ENCODE peak calls at places on chromosomes 5 and 9, in four cellular contexts. One of them, this sample, is unnamed.

GRCh38 chr5:110045153-110045552 is 355.4 kb downstream of the MAN2A1 start:
- DNase-seq in GM06990: no peak
- DNase-seq in GM23338: peak; percentile 51
- DNase-seq in AG10803: peak; percentile 46
- DNase-seq in this sample: peak; percentile 2

GRCh38 chr5:68178579-68178978 is 37.0 kb upstream of the PIK3R1 start:
- DNase-seq in GM23338: no peak
- DNase-seq in AG10803: no peak
- DNase-seq in GM06990: no peak
- DNase-seq in this sample: peak; percentile 11

GRCh38 chr9:113650207-113651131 is 186.9 kb downstream of the RGS3 start:
- DNase-seq in GM06990: no peak
- DNase-seq in AG10803: peak; percentile 73
- DNase-seq in GM23338: peak; percentile 59
- DNase-seq in this sample: peak; percentile 31

GRCh38 chr5:159181152-159181551 is 28.2 kb downstream of the RNF145 start:
- DNase-seq in GM23338: no peak
- DNase-seq in GM06990: peak; percentile 46
- DNase-seq in AG10803: peak; percentile 32
- DNase-seq in this sample: no peak

GRCh38 chr5:41748631-41749030 is 121.6 kb downstream of the OXCT1 start:
- DNase-seq in AG10803: no peak
- DNase-seq in GM23338: no peak
- DNase-seq in GM06990: peak; percentile 48
- DNase-seq in this sample: peak; percentile 57

GRCh38 chr5:174599992-174600391 is 124.4 kb upstream of the MSX2 start:
- DNase-seq in AG10803: no peak
- DNase-seq in GM23338: peak; percentile 73
- DNase-seq in GM06990: no peak
- DNase-seq in this sample: no peak

GRCh38 chr5:127938746-127939145 is 144.8 kb upstream of the SLC12A2 start:
- DNase-seq in AG10803: no peak
- DNase-seq in GM06990: no peak
- DNase-seq in GM23338: no peak
- DNase-seq in this sample: no peak

GRCh38 chr5:164636456-164636855 is 1131.0 kb downstream of the MAT2B start:
- DNase-seq in GM23338: no peak
- DNase-seq in AG10803: no peak
- DNase-seq in GM06990: no peak
- DNase-seq in this sample: no peak

GRCh38 chr9:93620041-93620506 is 43.7 kb downstream of the PHF2 start:
- DNase-seq in GM06990: no peak
- DNase-seq in AG10803: no peak
- DNase-seq in GM23338: peak; percentile 55
- DNase-seq in this sample: no peak

GRCh38 chr5:136082390-136083193 is 50.1 kb upstream of the SMAD5 start:
- DNase-seq in AG10803: peak; percentile 72
- DNase-seq in GM06990: peak; percentile 21
- DNase-seq in GM23338: peak; percentile 86
- DNase-seq in this sample: peak; percentile 84

GRCh38 chr5:180860273-180860886 is 696 bp downstream of the ZFP62 start:
- DNase-seq in AG10803: peak; percentile 38
- DNase-seq in GM06990: peak; percentile 80
- DNase-seq in GM23338: peak; percentile 84
- DNase-seq in this sample: no peak

GRCh38 chr9:21031091-21031817 is at the start of gene HACD4:
- DNase-seq in GM23338: peak; percentile 82
- DNase-seq in AG10803: peak; percentile 36
- DNase-seq in GM06990: peak; percentile 83
- DNase-seq in this sample: peak; percentile 38

GRCh38 chr5:73218552-73219171 is 45.7 kb downstream of the TMEM174 start:
- DNase-seq in AG10803: peak; percentile 72
- DNase-seq in GM23338: peak; percentile 69
- DNase-seq in GM06990: no peak
- DNase-seq in this sample: peak; percentile 63

GRCh38 chr9:71820516-71820915 is 52.2 kb upstream of the CEMIP2 start:
- DNase-seq in GM06990: no peak
- DNase-seq in AG10803: peak; percentile 85
- DNase-seq in GM23338: no peak
- DNase-seq in this sample: peak; percentile 8

GRCh38 chr9:77847626-77848025 is 184.0 kb downstream of the GNAQ start:
- DNase-seq in AG10803: no peak
- DNase-seq in GM23338: no peak
- DNase-seq in GM06990: no peak
- DNase-seq in this sample: no peak

GRCh38 chr9:115115924-115116323 is 2.0 kb downstream of the TNC start:
- DNase-seq in AG10803: peak; percentile 78
- DNase-seq in GM06990: no peak
- DNase-seq in GM23338: no peak
- DNase-seq in this sample: peak; percentile 47

GRCh38 chr9:91312717-91313325 is 48.9 kb downstream of the AUH start:
- DNase-seq in GM06990: no peak
- DNase-seq in GM23338: no peak
- DNase-seq in AG10803: no peak
- DNase-seq in this sample: no peak

GRCh38 chr5:179700401-179700918 is 1.7 kb downstream of the CANX start:
- DNase-seq in GM06990: no peak
- DNase-seq in GM23338: peak; percentile 23
- DNase-seq in AG10803: no peak
- DNase-seq in this sample: no peak

GRCh38 chr5:58944221-58944620 is 361.3 kb downstream of the RAB3C start:
- DNase-seq in GM06990: no peak
- DNase-seq in AG10803: peak; percentile 7
- DNase-seq in GM23338: no peak
- DNase-seq in this sample: no peak

GRCh38 chr5:161745392-161745791 is 59.9 kb downstream of the GABRA6 start:
- DNase-seq in GM06990: no peak
- DNase-seq in GM23338: no peak
- DNase-seq in AG10803: no peak
- DNase-seq in this sample: no peak
- H3K4me3 ChIP-seq in GM06990: no peak overlapping the region
- H3K4me3 ChIP-seq in GM23338: no peak overlapping the region
- H3K4me3 ChIP-seq in AG10803: no peak overlapping the region
- H3K4me3 ChIP-seq in this sample: no peak overlapping the region

GRCh38 chr5:154565123-154565522 is 87.1 kb upstream of the HAND1 start:
- DNase-seq in GM23338: no peak
- DNase-seq in GM06990: no peak
- DNase-seq in AG10803: no peak
- DNase-seq in this sample: no peak
- TF ChIP-seq CTCF in GM23338: no peak
- TF ChIP-seq CTCF in GM06990: no peak
- TF ChIP-seq CTCF in AG10803: no peak
- TF ChIP-seq CTCF in this sample: no peak

GRCh38 chr9:127742435-127743088 is 7.5 kb upstream of the TOR2A start:
- DNase-seq in GM23338: peak; percentile 97
- DNase-seq in GM06990: no peak
- DNase-seq in AG10803: peak; percentile 67
- DNase-seq in this sample: peak; percentile 44
- H3K4me3 ChIP-seq in GM23338: peak overlapping the region; percentile 80
- H3K4me3 ChIP-seq in GM06990: no peak overlapping the region
- H3K4me3 ChIP-seq in AG10803: peak overlapping the region; percentile 44
- H3K4me3 ChIP-seq in this sample: no peak overlapping the region

GRCh38 chr5:141966963-141967333 is 2.0 kb upstream of the RNF14 start:
- DNase-seq in GM23338: no peak
- DNase-seq in AG10803: no peak
- DNase-seq in GM06990: no peak
- DNase-seq in this sample: no peak

GRCh38 chr5:141963706-141964105 is 5.2 kb upstream of the RNF14 start:
- DNase-seq in GM06990: no peak
- DNase-seq in AG10803: no peak
- DNase-seq in GM23338: no peak
- DNase-seq in this sample: no peak

GRCh38 chr5:141968914-141969608 is at the start of gene RNF14:
- DNase-seq in GM23338: peak; percentile 98
- DNase-seq in GM06990: peak; percentile 97
- DNase-seq in AG10803: peak; percentile 93
- DNase-seq in this sample: peak; percentile 92

GRCh38 chr5:141965071-141965470 is 3.8 kb upstream of the RNF14 start:
- DNase-seq in AG10803: no peak
- DNase-seq in GM23338: no peak
- DNase-seq in GM06990: no peak
- DNase-seq in this sample: no peak

GRCh38 chr5:141966275-141966962 is 2.5 kb upstream of the RNF14 start:
- DNase-seq in GM06990: no peak
- DNase-seq in GM23338: no peak
- DNase-seq in AG10803: no peak
- DNase-seq in this sample: no peak
- TF ChIP-seq CTCF in GM06990: no peak
- TF ChIP-seq CTCF in GM23338: no peak
- TF ChIP-seq CTCF in AG10803: no peak
- TF ChIP-seq CTCF in this sample: no peak

GRCh38 chr5:10662661-10663245 is 98.3 kb downstream of the DAP start:
- DNase-seq in GM23338: no peak
- DNase-seq in AG10803: no peak
- DNase-seq in GM06990: no peak
- DNase-seq in this sample: no peak
- H3K4me3 ChIP-seq in GM23338: no peak overlapping the region
- H3K4me3 ChIP-seq in AG10803: no peak overlapping the region
- H3K4me3 ChIP-seq in GM06990: no peak overlapping the region
- H3K4me3 ChIP-seq in this sample: no peak overlapping the region

DNA sequence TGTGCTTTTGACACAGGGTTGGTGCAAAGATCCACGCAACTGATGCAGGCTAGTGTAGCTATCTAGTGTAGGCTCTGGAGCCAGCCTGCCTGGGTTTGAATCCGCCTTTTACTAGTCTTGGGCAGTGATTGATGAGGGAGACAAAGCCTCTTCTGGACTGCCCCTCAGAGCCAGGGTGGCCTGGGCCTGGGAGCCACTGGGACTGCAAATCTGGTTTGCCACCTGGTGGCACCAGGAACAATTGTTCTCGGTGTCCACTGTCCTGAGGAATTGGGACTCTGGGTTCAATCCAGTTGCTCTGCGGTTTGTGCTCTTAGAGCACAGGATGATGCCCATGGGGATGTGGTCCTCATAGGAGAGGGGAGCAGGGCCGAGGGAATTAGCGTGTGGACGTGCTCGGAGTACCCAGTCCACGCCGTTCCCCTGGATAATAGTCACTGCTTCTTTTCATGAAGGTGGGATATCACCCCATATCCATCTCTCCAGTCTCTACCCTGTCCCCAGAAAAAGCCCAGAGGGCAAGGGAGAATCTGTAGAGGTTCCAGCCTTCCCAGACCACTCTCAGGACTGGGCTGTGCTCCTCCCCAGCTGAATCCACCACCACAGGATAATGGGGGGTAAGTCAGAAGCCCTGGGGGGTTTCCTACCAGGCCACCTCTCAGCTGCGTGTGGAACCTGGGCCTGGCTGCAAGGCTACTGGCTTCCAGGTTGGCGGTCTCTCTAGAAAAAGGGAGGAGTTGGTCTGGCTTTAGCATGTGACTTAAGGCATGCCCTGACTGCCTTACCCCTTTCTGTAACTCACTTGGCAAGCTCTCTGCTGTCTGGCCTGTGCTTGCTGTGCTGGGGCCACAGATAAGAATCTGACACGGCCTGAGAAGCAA is 1.9 kb downstream of the B4GALT7 start:
- DNase-seq in GM06990: no peak
- DNase-seq in AG10803: no peak
- DNase-seq in GM23338: no peak
- DNase-seq in this sample: no peak
- TF ChIP-seq CTCF in GM06990: no peak
- TF ChIP-seq CTCF in AG10803: no peak
- TF ChIP-seq CTCF in GM23338: no peak
- TF ChIP-seq CTCF in this sample: no peak

GRCh38 chr9:112170235-112170634 is 4.9 kb downstream of the SUSD1 start:
- DNase-seq in GM06990: no peak
- DNase-seq in AG10803: no peak
- DNase-seq in GM23338: no peak
- DNase-seq in this sample: no peak

GRCh38 chr9:112169368-112169767 is 5.7 kb downstream of the SUSD1 start:
- DNase-seq in GM06990: no peak
- DNase-seq in AG10803: no peak
- DNase-seq in GM23338: no peak
- DNase-seq in this sample: no peak

GRCh38 chr9:112166176-112167140 is 8.6 kb downstream of the SUSD1 start:
- DNase-seq in AG10803: peak; percentile 84
- DNase-seq in GM23338: peak; percentile 52
- DNase-seq in GM06990: no peak
- DNase-seq in this sample: peak; percentile 40

GRCh38 chr9:112170968-112171367 is 4.1 kb downstream of the SUSD1 start:
- DNase-seq in GM23338: no peak
- DNase-seq in AG10803: no peak
- DNase-seq in GM06990: no peak
- DNase-seq in this sample: no peak

GRCh38 chr9:112168197-112168596 is 6.9 kb downstream of the SUSD1 start:
- DNase-seq in AG10803: no peak
- DNase-seq in GM23338: no peak
- DNase-seq in GM06990: no peak
- DNase-seq in this sample: no peak
- H3K4me3 ChIP-seq in AG10803: no peak overlapping the region
- H3K4me3 ChIP-seq in GM23338: no peak overlapping the region
- H3K4me3 ChIP-seq in GM06990: no peak overlapping the region
- H3K4me3 ChIP-seq in this sample: no peak overlapping the region

GRCh38 chr5:171226864-171227263 is 82.2 kb upstream of the TLX3 start:
- DNase-seq in GM06990: no peak
- DNase-seq in GM23338: no peak
- DNase-seq in AG10803: no peak
- DNase-seq in this sample: peak; percentile 7
- TF ChIP-seq CTCF in GM06990: no peak
- TF ChIP-seq CTCF in GM23338: no peak
- TF ChIP-seq CTCF in AG10803: no peak
- TF ChIP-seq CTCF in this sample: no peak

This sample was measured in fibroblast of pulmonary artery.